ENCODE peak calls at places on chromosomes 13 and 19, in seven cellular contexts. R, P, H, Z, C, S and M are unnamed samples.

GRCh38 chr13:102136735-102137296 is 265.0 kb downstream of the FGF14 start:
- DNase-seq in C (no peak), S (no peak), P (no peak), H (no peak), Z (no peak), R (no peak), M (no peak)

GRCh38 chr13:41384749-41385503 is 72.4 kb upstream of the RGCC start:
- DNase-seq in S (no peak), R (no peak), P (no peak), H (no peak), C (no peak), Z (no peak), M (no peak)

GRCh38 chr13:100235311-100235901 is 146.5 kb downstream of the PCCA start:
- DNase-seq in P (peak; percentile 17), H (no peak), Z (peak; percentile 26), S (no peak), R (no peak), C (peak; percentile 69), M (no peak)

GRCh38 chr19:1064661-1065605 is 2.0 kb upstream of the ARHGAP45 start:
- DNase-seq in Z (peak; percentile 38), P (peak; percentile 78), S (peak; percentile 56), H (peak; percentile 80), R (no peak), C (no peak), M (peak; percentile 72)

GRCh38 chr19:54431255-54431838 is 16.1 kb downstream of the TTYH1 start:
- DNase-seq in Z (peak; percentile 89), H (no peak), C (peak; percentile 16), R (no peak), S (peak; percentile 59), P (no peak), M (peak; percentile 95)

GRCh38 chr19:47274891-47275865 is 493 bp downstream of the INAFM1 start:
- DNase-seq in C (no peak), H (peak; percentile 80), P (peak; percentile 43), R (peak; percentile 65), Z (no peak), S (peak; percentile 63), M (no peak)

GRCh38 chr13:80341771-80342271 is 895 bp upstream of the SPRY2 start:
- DNase-seq in C (peak; percentile 40), Z (peak; percentile 40), R (peak; percentile 67), P (peak; percentile 81), S (peak; percentile 36), H (peak; percentile 74), M (peak; percentile 49)

GRCh38 chr19:41223431-41224234 is 4.6 kb downstream of the AXL start:
- DNase-seq in H (peak; percentile 82), S (peak; percentile 67), Z (no peak), R (no peak), P (no peak), C (peak; percentile 89), M (no peak)

GRCh38 chr19:41480336-41480735 is 37.4 kb downstream of the ERICH4 start:
- DNase-seq in H (no peak), S (peak; percentile 32), R (no peak), P (no peak), Z (no peak), C (no peak), M (no peak)

GRCh38 chr13:64471916-64472315 is 2758.2 kb downstream of the PCDH9 start:
- DNase-seq in H (no peak), P (no peak), R (no peak), C (no peak), S (no peak), Z (no peak), M (no peak)

GRCh38 chr13:101003566-101003965 is 329.0 kb upstream of the TMTC4 start:
- DNase-seq in C (no peak), S (no peak), H (no peak), P (no peak), R (no peak), Z (no peak), M (no peak)

GRCh38 chr19:33301011-33301899 is 1.1 kb downstream of the CEBPA start:
- DNase-seq in Z (peak; percentile 27), C (no peak), R (no peak), P (no peak), S (no peak), H (no peak), M (peak; percentile 41)

GRCh38 chr19:12788682-12789097 is 2.6 kb upstream of the JUNB start:
- DNase-seq in P (peak; percentile 93), H (peak; percentile 93), C (peak; percentile 67), Z (peak; percentile 71), R (peak; percentile 88), S (peak; percentile 85), M (peak; percentile 88)

GRCh38 chr13:37158481-37158880 is 53.0 kb upstream of the CSNK1A1L start:
- DNase-seq in H (no peak), P (no peak), R (no peak), Z (no peak), S (no peak), C (no peak), M (no peak)

GRCh38 chr19:55579766-55580621 is 654 bp downstream of the ZNF579 start:
- DNase-seq in H (no peak), Z (no peak), C (no peak), S (no peak), P (no peak), R (no peak), M (no peak)

GRCh38 chr13:25062479-25062878 is 33.5 kb upstream of the PABPC3 start:
- DNase-seq in Z (no peak), P (no peak), R (no peak), H (no peak), S (no peak), C (no peak), M (no peak)

GRCh38 chr13:94033830-94034642 is 445.4 kb downstream of the DCT start:
- DNase-seq in C (no peak), S (no peak), H (no peak), R (no peak), P (no peak), Z (no peak), M (no peak)

GRCh38 chr19:12052571-12053169 is at the start of gene ZNF878:
- DNase-seq in H (peak; percentile 93), S (peak; percentile 91), P (peak; percentile 97), Z (peak; percentile 96), C (peak; percentile 81), R (peak; percentile 91), M (peak; percentile 94)

GRCh38 chr13:91572439-91572838 is 174.0 kb downstream of the GPC5 start:
- DNase-seq in P (no peak), S (no peak), Z (no peak), R (no peak), H (no peak), C (peak; percentile 67), M (no peak)

GRCh38 chr13:110553417-110553816 is 8.1 kb downstream of the RAB20 start:
- DNase-seq in S (no peak), Z (no peak), H (no peak), R (no peak), P (no peak), C (no peak), M (no peak)

GRCh38 chr13:22375151-22375550 is 704.3 kb downstream of the FGF9 start:
- DNase-seq in C (no peak), S (no peak), Z (no peak), P (no peak), R (no peak), H (no peak), M (no peak)

GRCh38 chr13:113863511-113864302 is at the start of gene GAS6:
- DNase-seq in H (peak; percentile 86), S (peak; percentile 54), R (no peak), P (peak; percentile 49), C (no peak), Z (peak; percentile 55), M (peak; percentile 68)

GRCh38 chr19:31317098-31317497 is 32.1 kb downstream of the TSHZ3 start:
- DNase-seq in H (no peak), P (no peak), C (no peak), R (no peak), S (no peak), Z (no peak), M (no peak)

GRCh38 chr19:37251308-37252229 is 33.6 kb downstream of the ZNF383 start:
- DNase-seq in Z (peak; percentile 75), C (peak; percentile 98), H (peak; percentile 89), R (peak; percentile 69), S (peak; percentile 81), P (peak; percentile 95), M (peak; percentile 72)

GRCh38 chr19:46633130-46633529 is 2.9 kb downstream of the GNG8 start:
- DNase-seq in H (no peak), S (no peak), C (no peak), R (no peak), Z (no peak), P (no peak), M (no peak)

GRCh38 chr19:5934002-5934401 is 19.9 kb downstream of the CAPS start:
- DNase-seq in S (no peak), C (no peak), R (no peak), H (no peak), Z (no peak), P (peak; percentile 64), M (no peak)
- H3K36me3 ChIP-seq in S (peaks cover 44% of the 10 kb centered on the region), C (peaks cover 40% of the 10 kb centered on the region), R (peaks cover 44% of the 10 kb centered on the region), H (peaks cover 56% of the 10 kb centered on the region), Z (no peaks in the 10 kb centered on the region), P (peaks cover 43% of the 10 kb centered on the region), M (peaks cover 6% of the 10 kb centered on the region)

DNA sequence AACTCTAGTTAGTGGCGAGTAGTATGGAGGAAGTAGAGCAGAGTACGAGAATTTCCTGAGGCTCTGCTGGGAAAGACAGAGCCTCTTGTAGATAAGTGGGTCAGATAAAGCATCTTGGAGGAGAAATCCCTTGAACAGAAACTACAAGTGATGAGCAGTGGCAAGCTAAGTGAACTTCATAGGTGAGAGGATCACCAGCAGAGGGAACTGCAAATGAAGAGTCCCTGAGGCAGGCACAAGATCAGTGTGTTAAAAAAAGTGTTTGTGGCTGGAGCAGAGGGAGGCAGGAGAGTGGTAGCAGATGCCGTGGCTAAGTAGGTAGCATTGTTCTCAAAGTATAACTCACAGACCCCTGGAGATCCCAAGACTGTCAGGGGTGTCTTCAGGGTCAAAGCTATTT is 437.6 kb downstream of the HS6ST3 start:
- DNase-seq in S (no peak), P (no peak), C (no peak), H (no peak), R (no peak), Z (no peak), M (no peak)
- H3K36me3 ChIP-seq in S (no peaks in the 10 kb centered on the region), P (no peaks in the 10 kb centered on the region), C (no peaks in the 10 kb centered on the region), H (no peaks in the 10 kb centered on the region), R (no peaks in the 10 kb centered on the region), Z (no peaks in the 10 kb centered on the region), M (no peaks in the 10 kb centered on the region)

GRCh38 chr19:4049432-4049831 is 17.3 kb downstream of the ZBTB7A start:
- DNase-seq in H (no peak), Z (no peak), S (no peak), P (no peak), R (no peak), C (no peak), M (peak; percentile 31)

GRCh38 chr19:4052993-4053422 is 13.7 kb downstream of the ZBTB7A start:
- DNase-seq in H (no peak), R (no peak), S (peak; percentile 51), Z (no peak), C (no peak), P (no peak), M (no peak)

GRCh38 chr19:4052114-4052992 is 14.3 kb downstream of the ZBTB7A start:
- DNase-seq in H (peak; percentile 69), Z (no peak), C (no peak), P (peak; percentile 13), S (peak; percentile 93), R (no peak), M (peak; percentile 79)

GRCh38 chr19:4053423-4054324 is 13.0 kb downstream of the ZBTB7A start:
- DNase-seq in S (no peak), R (no peak), Z (no peak), H (no peak), P (peak; percentile 8), C (no peak), M (no peak)

GRCh38 chr19:4051175-4052101 is 15.3 kb downstream of the ZBTB7A start:
- DNase-seq in H (no peak), C (peak; percentile 31), Z (no peak), P (peak; percentile 5), R (no peak), S (peak; percentile 76), M (no peak)
- H3K36me3 ChIP-seq in H (peaks cover 67% of the 10 kb centered on the region), C (peaks cover 51% of the 10 kb centered on the region), Z (peaks cover 15% of the 10 kb centered on the region), P (peaks cover 67% of the 10 kb centered on the region), R (peaks cover 62% of the 10 kb centered on the region), S (peaks cover 53% of the 10 kb centered on the region), M (no peaks in the 10 kb centered on the region)

GRCh38 chr19:10782795-10783194 is 53.2 kb downstream of the TMED1 start:
- DNase-seq in R (no peak), Z (no peak), C (no peak), S (no peak), P (no peak), H (no peak), M (no peak)
- H3K36me3 ChIP-seq in R (peaks cover 97% of the 10 kb centered on the region), Z (peaks cover 2% of the 10 kb centered on the region), C (peaks cover 66% of the 10 kb centered on the region), S (peaks cover 98% of the 10 kb centered on the region), P (peaks cover 73% of the 10 kb centered on the region), H (peaks cover 82% of the 10 kb centered on the region), M (peaks cover 26% of the 10 kb centered on the region)